ENCODE peak calls at places on chromosome 14, in six cellular contexts. T, O, X, V, H and A are unnamed samples.

GRCh38 chr14:21123429-21123828 is 22.6 kb downstream of the TMEM253 start:
- DNase-seq in V (no peak), T (no peak), O (no peak), H (no peak), X (no peak), A (no peak)

GRCh38 chr14:44494125-44494524 is 13.0 kb downstream of the FSCB start:
- DNase-seq in O (no peak), X (no peak), H (no peak), T (no peak), V (no peak), A (no peak)

GRCh38 chr14:55048900-55049437 is 2.5 kb upstream of the MAPK1IP1L start:
- DNase-seq in V (no peak), H (no peak), O (no peak), X (no peak), T (no peak), A (no peak)

GRCh38 chr14:53278602-53279506 is 125.7 kb upstream of the DDHD1 start:
- DNase-seq in T (no peak), V (no peak), H (peak; percentile 55), X (peak; percentile 44), O (no peak), A (no peak)

GRCh38 chr14:60485057-60485599 is 735 bp downstream of the C14orf39 start:
- DNase-seq in H (no peak), X (no peak), V (peak; percentile 67), O (no peak), T (no peak), A (no peak)

GRCh38 chr14:56207626-56208297 is 89.6 kb downstream of the PELI2 start:
- DNase-seq in V (no peak), O (no peak), X (no peak), H (peak; percentile 11), T (no peak), A (no peak)

GRCh38 chr14:72318648-72319047 is 386.4 kb downstream of the RGS6 start:
- DNase-seq in H (no peak), V (no peak), O (no peak), X (no peak), T (no peak), A (no peak)

GRCh38 chr14:101624579-101624978 is 63.3 kb downstream of the DIO3 start:
- DNase-seq in V (no peak), O (no peak), T (no peak), X (no peak), H (no peak), A (no peak)

GRCh38 chr14:33589334-33589733 is 361.5 kb downstream of the EGLN3 start:
- DNase-seq in O (no peak), T (no peak), X (no peak), H (no peak), V (no peak), A (no peak)

GRCh38 chr14:100341301-100342031 is 18.3 kb downstream of the SLC25A47 start:
- DNase-seq in X (no peak), T (no peak), H (no peak), O (peak; percentile 68), V (peak; percentile 44), A (no peak)

GRCh38 chr14:74616996-74617700 is 5.1 kb upstream of the LTBP2 start:
- DNase-seq in V (no peak), O (no peak), T (no peak), H (no peak), X (no peak), A (no peak)

GRCh38 chr14:64673748-64674147 is 30.5 kb upstream of the PLEKHG3 start:
- DNase-seq in O (no peak), V (no peak), H (peak; percentile 37), X (no peak), T (no peak), A (no peak)

GRCh38 chr14:59020382-59020781 is 168.1 kb upstream of the DAAM1 start:
- DNase-seq in X (peak; percentile 11), H (peak; percentile 4), O (no peak), V (no peak), T (no peak), A (no peak)

GRCh38 chr14:63928744-63929174 is 76.0 kb downstream of the SYNE2 start:
- DNase-seq in O (no peak), V (no peak), X (no peak), H (no peak), T (no peak), A (no peak)

GRCh38 chr14:106491851-106492250 is 965.5 kb downstream of the TMEM121 start:
- DNase-seq in V (no peak), T (no peak), H (peak; percentile 6), X (peak; percentile 18), O (no peak), A (no peak)

GRCh38 chr14:100783630-100784321 is 42.1 kb upstream of the MEG3 start:
- DNase-seq in X (no peak), H (peak; percentile 98), T (no peak), O (no peak), V (peak; percentile 67), A (no peak)

GRCh38 chr14:52279405-52279804 is 11.9 kb downstream of the PTGDR start:
- DNase-seq in H (peak; percentile 47), O (no peak), V (no peak), T (no peak), X (peak; percentile 69), A (no peak)

GRCh38 chr14:73613046-73613383 is 698 bp downstream of the ACOT6 start:
- DNase-seq in V (no peak), X (no peak), O (no peak), H (peak; percentile 67), T (no peak), A (no peak)

GRCh38 chr14:22319526-22320352 is 269.3 kb downstream of the DAD1 start:
- DNase-seq in H (peak; percentile 74), O (peak; percentile 30), X (peak; percentile 67), V (no peak), T (no peak), A (no peak)

GRCh38 chr14:96285667-96286066 is 29.7 kb downstream of the BDKRB1 start:
- DNase-seq in O (no peak), V (no peak), H (no peak), X (no peak), T (no peak), A (no peak)

GRCh38 chr14:77000340-77001235 is 27.9 kb downstream of the IRF2BPL start:
- DNase-seq in X (no peak), O (no peak), V (no peak), H (peak; percentile 91), T (no peak), A (no peak)

GRCh38 chr14:99517643-99518381 is 36.6 kb downstream of the CCNK start:
- DNase-seq in O (no peak), V (peak; percentile 63), H (no peak), X (no peak), T (no peak), A (no peak)

GRCh38 chr14:50786821-50787464 is 44.0 kb downstream of the NIN start:
- DNase-seq in V (no peak), O (no peak), T (no peak), H (no peak), X (no peak), A (no peak)

GRCh38 chr14:70192915-70193314 is 4.2 kb upstream of the SLC8A3 start:
- DNase-seq in O (no peak), H (no peak), V (no peak), T (no peak), X (no peak), A (no peak)

GRCh38 chr14:77615231-77616132 is 955 bp downstream of the SPTLC2 start:
- DNase-seq in T (no peak), V (no peak), O (no peak), H (peak; percentile 70), X (no peak), A (no peak)

GRCh38 chr14:101028971-101029667 is 125.6 kb upstream of the RTL1 start:
- DNase-seq in T (no peak), X (no peak), H (peak; percentile 29), V (peak; percentile 34), O (no peak), A (no peak)

GRCh38 chr14:95382747-95383146 is 63.0 kb upstream of the CLMN start:
- DNase-seq in V (no peak), T (no peak), O (no peak), X (no peak), H (no peak), A (no peak)

GRCh38 chr14:99230271-99231141 is 41.5 kb downstream of the BCL11B start:
- DNase-seq in O (no peak), X (no peak), T (peak; percentile 48), V (no peak), H (no peak), A (no peak)

GRCh38 chr14:101502761-101503392 is 58.4 kb upstream of the DIO3 start:
- DNase-seq in O (no peak), V (peak; percentile 64), X (no peak), H (no peak), T (no peak), A (no peak)

GRCh38 chr14:72605921-72606220 is 288.0 kb downstream of the DPF3 start:
- DNase-seq in H (no peak), X (no peak), O (no peak), V (no peak), T (no peak), A (no peak)

GRCh38 chr14:34340226-34340625 is 121.8 kb downstream of the SPTSSA start:
- DNase-seq in T (no peak), X (no peak), O (no peak), H (no peak), V (no peak), A (no peak)

GRCh38 chr14:59969319-59969718 is 49.4 kb downstream of the LRRC9 start:
- DNase-seq in V (no peak), O (peak; percentile 17), T (no peak), X (peak; percentile 26), H (no peak), A (no peak)

GRCh38 chr14:32250681-32251080 is 47.6 kb upstream of the RNU6-8 start:
- DNase-seq in V (no peak), X (no peak), O (no peak), T (no peak), H (no peak), A (no peak)

GRCh38 chr14:104545151-104545931 is 34.2 kb upstream of the C14orf180 start:
- DNase-seq in X (no peak), V (peak; percentile 57), O (no peak), H (no peak), T (no peak), A (no peak)

GRCh38 chr14:66910306-66910705 is 278.9 kb upstream of the GARIN2 start:
- DNase-seq in H (no peak), T (no peak), V (no peak), X (no peak), O (no peak), A (no peak)